ENCODE peak calls at places on chromosomes 3 and 15, in eight cellular contexts. G, Z, W, L, H, D, R and A are unnamed samples.

GRCh38 chr3:111073186-111073585 is 1.6 kb downstream of the NECTIN3 start:
- DNase-seq in G (no peak), Z (no peak), W (no peak), L (no peak), H (no peak), D (no peak), R (no peak), A (no peak)

GRCh38 chr3:2375371-2375770 is 276.7 kb downstream of the CNTN4 start:
- DNase-seq in G (no peak), Z (no peak), W (no peak), L (no peak), H (no peak), D (no peak), R (no peak), A (no peak)

GRCh38 chr3:27279153-27279552 is 90.0 kb downstream of the NEK10 start:
- DNase-seq in G (no peak), Z (no peak), W (no peak), L (no peak), H (peak; percentile 38), D (no peak), R (no peak), A (no peak)

GRCh38 chr15:40762919-40763800 is 708 bp upstream of the GCHFR start:
- DNase-seq in G (no peak), Z (peak; percentile 80), W (peak; percentile 78), L (no peak), H (peak; percentile 88), D (peak; percentile 34), R (peak; percentile 85), A (peak; percentile 85)

GRCh38 chr3:162274070-162274469 is 777.5 kb downstream of the OTOL1 start:
- DNase-seq in G (no peak), Z (no peak), W (no peak), L (no peak), H (no peak), D (no peak), R (no peak), A (no peak)

GRCh38 chr15:23565395-23566069 is at the start of gene MKRN3:
- DNase-seq in G (no peak), Z (peak; percentile 34), W (no peak), L (peak; percentile 37), H (no peak), D (peak; percentile 24), R (peak; percentile 44), A (no peak)

GRCh38 chr3:171464462-171464861 is 4.3 kb upstream of the TNIK start:
- DNase-seq in G (no peak), Z (no peak), W (no peak), L (no peak), H (no peak), D (no peak), R (no peak), A (no peak)

GRCh38 chr3:34012102-34012461 is 213.7 kb downstream of the PDCD6IP start:
- DNase-seq in G (no peak), Z (no peak), W (no peak), L (no peak), H (no peak), D (no peak), R (peak; percentile 99), A (no peak)

GRCh38 chr3:140972833-140973232 is 31.2 kb downstream of the SLC25A36 start:
- DNase-seq in G (no peak), Z (no peak), W (no peak), L (no peak), H (no peak), D (no peak), R (peak; percentile 41), A (no peak)

GRCh38 chr3:28476194-28476593 is 127.6 kb upstream of the AZI2 start:
- DNase-seq in G (no peak), Z (no peak), W (no peak), L (no peak), H (no peak), D (no peak), R (peak; percentile 23), A (no peak)

GRCh38 chr3:111277226-111277625 is 205.6 kb downstream of the NECTIN3 start:
- DNase-seq in G (no peak), Z (no peak), W (no peak), L (no peak), H (no peak), D (no peak), R (no peak), A (no peak)

GRCh38 chr3:112321867-112322652 is 10.9 kb upstream of the CD200 start:
- DNase-seq in G (no peak), Z (no peak), W (no peak), L (no peak), H (peak; percentile 45), D (no peak), R (peak; percentile 11), A (no peak)

GRCh38 chr3:42451546-42452230 is 41.3 kb upstream of the LYZL4 start:
- DNase-seq in G (no peak), Z (no peak), W (peak; percentile 56), L (no peak), H (no peak), D (no peak), R (no peak), A (no peak)

GRCh38 chr3:123693584-123693983 is 108.7 kb upstream of the HACD2 start:
- DNase-seq in G (no peak), Z (no peak), W (no peak), L (no peak), H (no peak), D (no peak), R (no peak), A (no peak)

GRCh38 chr3:123081718-123082369 is 15.0 kb downstream of the PDIA5 start:
- DNase-seq in G (no peak), Z (no peak), W (no peak), L (no peak), H (no peak), D (no peak), R (no peak), A (no peak)

GRCh38 chr3:161171113-161171512 is 50.0 kb upstream of the NMD3 start:
- DNase-seq in G (no peak), Z (peak; percentile 19), W (peak; percentile 83), L (no peak), H (peak; percentile 13), D (no peak), R (no peak), A (no peak)

DNA sequence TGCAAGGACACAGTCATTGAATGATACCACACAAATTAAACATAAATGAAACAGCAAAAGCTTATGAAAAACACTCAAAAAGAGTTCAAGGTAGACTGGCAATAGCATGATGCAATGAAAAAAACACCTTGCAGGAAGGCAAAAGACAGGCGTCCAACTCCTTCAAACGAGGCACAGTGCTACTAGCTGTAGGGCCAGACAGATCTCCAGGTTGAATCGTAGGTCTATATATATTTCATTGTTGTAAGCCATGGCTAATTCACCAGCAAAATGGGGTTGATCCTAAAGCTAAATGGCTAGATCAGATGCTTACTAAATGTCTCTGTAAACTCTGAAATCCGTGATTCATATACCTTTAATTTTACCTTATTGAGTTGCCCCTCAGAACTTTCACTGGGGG is 94.2 kb downstream of the THRB start:
- DNase-seq in G (no peak), Z (no peak), W (no peak), L (no peak), H (no peak), D (no peak), R (no peak), A (no peak)
- H3K27ac ChIP-seq in G (no peak overlapping the region), Z (no peak overlapping the region), W (peak overlapping the region; percentile 90), L (no peak overlapping the region), H (peak overlapping the region; percentile 71), D (no peak overlapping the region), R (no peak overlapping the region), A (no peak overlapping the region)

DNA sequence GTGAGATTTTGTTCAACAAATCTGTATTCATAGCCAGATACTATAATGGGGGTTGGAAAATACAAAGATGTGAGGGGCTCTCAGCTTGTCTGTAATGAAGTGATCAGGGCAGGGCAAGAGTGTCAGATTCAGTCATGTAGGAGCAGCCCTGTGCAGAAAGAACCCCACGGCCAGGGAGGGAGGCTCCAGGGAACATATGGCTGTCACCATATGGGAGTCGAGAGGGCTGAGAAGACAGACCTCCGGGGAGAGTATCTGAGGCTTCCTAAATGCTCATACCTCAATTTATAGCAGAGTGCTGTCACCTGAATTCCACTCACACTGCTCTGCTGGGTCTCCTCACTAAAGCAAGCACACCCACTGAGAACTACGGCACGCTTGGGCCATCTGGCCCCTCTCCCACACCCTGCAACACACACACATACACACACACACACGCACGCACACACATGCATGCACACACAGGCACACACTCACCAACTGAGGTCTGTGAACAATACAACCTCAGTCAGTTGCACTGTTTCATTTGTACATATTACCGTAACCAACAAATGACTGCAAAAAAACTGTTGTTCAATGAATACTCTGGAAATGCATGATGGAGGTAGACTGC is 92.3 kb upstream of the TJP1 start:
- DNase-seq in G (no peak), Z (no peak), W (no peak), L (no peak), H (peak; percentile 57), D (no peak), R (no peak), A (no peak)
- H3K27ac ChIP-seq in G (no peak overlapping the region), Z (no peak overlapping the region), W (no peak overlapping the region), L (no peak overlapping the region), H (no peak overlapping the region), D (no peak overlapping the region), R (no peak overlapping the region), A (no peak overlapping the region)

GRCh38 chr15:69343133-69343532 is 44.4 kb downstream of the PAQR5 start:
- DNase-seq in G (no peak), Z (no peak), W (no peak), L (no peak), H (no peak), D (no peak), R (no peak), A (no peak)
- H3K27ac ChIP-seq in G (no peak overlapping the region), Z (no peak overlapping the region), W (no peak overlapping the region), L (no peak overlapping the region), H (no peak overlapping the region), D (no peak overlapping the region), R (no peak overlapping the region), A (no peak overlapping the region)

DNA sequence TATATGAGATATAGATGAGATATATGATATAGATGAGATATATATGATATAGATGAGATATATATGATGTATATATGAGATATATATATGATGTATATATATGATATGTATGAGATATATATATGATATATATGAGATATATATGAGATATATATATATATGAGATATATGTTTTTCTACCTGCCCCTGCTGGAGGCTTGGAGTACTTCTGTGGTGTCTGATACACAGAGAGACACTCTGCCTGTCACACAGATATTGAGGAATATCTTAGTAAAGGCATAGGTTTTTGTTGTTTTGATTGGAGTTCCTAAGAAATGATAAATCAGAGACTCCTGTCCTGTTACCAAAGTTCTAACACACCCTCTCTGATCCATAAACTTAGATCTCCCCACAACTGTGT is 43.0 kb downstream of the TMEM41A start:
- DNase-seq in G (no peak), Z (no peak), W (no peak), L (no peak), H (no peak), D (no peak), R (no peak), A (no peak)
- H3K27ac ChIP-seq in G (no peak overlapping the region), Z (no peak overlapping the region), W (no peak overlapping the region), L (no peak overlapping the region), H (no peak overlapping the region), D (no peak overlapping the region), R (no peak overlapping the region), A (no peak overlapping the region)

DNA sequence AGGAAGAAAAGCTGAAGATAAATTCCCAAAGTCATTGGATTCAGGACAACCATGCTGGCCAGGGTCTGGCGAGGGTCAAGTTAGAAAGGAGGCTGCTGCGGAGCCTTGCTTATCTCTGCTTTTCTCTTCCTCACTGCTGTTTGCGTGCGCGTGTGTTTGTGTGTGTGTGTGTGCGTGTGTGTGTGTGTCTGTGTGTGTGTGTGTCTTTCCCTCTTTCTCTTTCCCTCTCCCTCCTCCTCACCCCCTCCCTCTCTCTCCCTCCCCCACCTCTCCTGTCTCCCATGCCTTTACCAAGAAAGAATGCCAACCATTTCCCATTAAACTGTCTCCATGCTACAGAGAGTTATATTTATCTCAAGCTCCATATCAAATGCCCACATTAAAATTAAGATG is at the start of gene COLQ:
- DNase-seq in G (no peak), Z (peak; percentile 41), W (no peak), L (no peak), H (no peak), D (no peak), R (no peak), A (no peak)
- H3K27ac ChIP-seq in G (no peak within 1 kb of the TSS), Z (no peak within 1 kb of the TSS), W (peak within 1 kb of the TSS; percentile 15), L (no peak within 1 kb of the TSS), H (no peak within 1 kb of the TSS), D (no peak within 1 kb of the TSS), R (no peak within 1 kb of the TSS), A (no peak within 1 kb of the TSS)